ENCODE peak calls at places on chromosome 21, in ten cellular contexts. K is left ventricle myocardium inferior; V is Caco-2; H is stimulated activated CD8-positive, alpha-beta memory T cell treated with anti-CD3 and anti-CD28 coated beads, Interleukin-15, amount 100 ng/mL, for 4 hours; E is fibroblast of villous mesenchyme; G is iris pigment epithelial cell; I is NCI-H1694; P is posterior vena cava; C is non-pigmented ciliary epithelial cell; Q is NCI-H1092. T is an unnamed sample.

GRCh38 chr21:28771790-28772501 is 220.7 kb downstream of the LTN1 start:
- DNase-seq in G (peak; percentile 91), I (no peak), K (no peak), C (peak; percentile 75), E (peak; percentile 97), V (no peak), H (no peak), P (no peak), Q (no peak), T (peak; percentile 56)

GRCh38 chr21:42238185-42238934 is 19.4 kb downstream of the ABCG1 start:
- DNase-seq in K (peak; percentile 7), I (no peak), C (no peak), E (no peak), H (no peak), P (peak; percentile 16), V (no peak), Q (no peak), G (no peak), T (no peak)

GRCh38 chr21:32469628-32470027 is 57.1 kb downstream of the EVA1C start:
- DNase-seq in H (no peak), Q (no peak), V (no peak), I (no peak), G (no peak), C (no peak), E (no peak), K (no peak), P (no peak), T (no peak)

GRCh38 chr21:38917045-38917774 is 111.5 kb downstream of the ETS2 start:
- DNase-seq in K (no peak), H (no peak), G (no peak), V (peak; percentile 50), I (no peak), P (no peak), C (no peak), Q (peak; percentile 92), E (no peak), T (no peak)

GRCh38 chr21:28882345-28882744 is 110.3 kb downstream of the LTN1 start:
- DNase-seq in K (no peak), C (no peak), G (no peak), Q (no peak), H (no peak), V (no peak), I (no peak), P (no peak), E (no peak), T (no peak)

GRCh38 chr21:41761211-41762181 is 5.4 kb downstream of the RIPK4 start:
- DNase-seq in K (peak; percentile 54), C (no peak), E (no peak), I (no peak), H (no peak), G (peak; percentile 14), P (peak; percentile 90), V (no peak), Q (no peak), T (peak; percentile 90)

GRCh38 chr21:31347435-31348032 is 3.5 kb upstream of the TIAM1 start:
- DNase-seq in P (no peak), C (no peak), Q (no peak), G (peak; percentile 41), H (no peak), K (no peak), V (peak; percentile 32), I (peak; percentile 74), E (peak; percentile 27), T (peak; percentile 39)

GRCh38 chr21:26686278-26686677 is 113.2 kb upstream of the CYYR1 start:
- DNase-seq in Q (no peak), V (peak; percentile 3), H (no peak), K (no peak), P (no peak), E (peak; percentile 22), G (peak; percentile 21), I (no peak), C (no peak), T (peak; percentile 58)

GRCh38 chr21:44712203-44713028 is 1.0 kb upstream of the TSPEAR start:
- DNase-seq in Q (no peak), V (no peak), G (no peak), E (no peak), C (no peak), H (no peak), P (peak; percentile 22), K (no peak), I (no peak), T (no peak)

GRCh38 chr21:45972716-45973474 is 8.7 kb upstream of the COL6A1 start:
- DNase-seq in K (peak; percentile 91), C (peak; percentile 40), Q (no peak), V (no peak), G (peak; percentile 74), I (peak; percentile 19), H (no peak), E (peak; percentile 96), P (peak; percentile 94), T (peak; percentile 71)

GRCh38 chr21:37550618-37551405 is 184.2 kb downstream of the DYRK1A start:
- DNase-seq in C (no peak), H (no peak), P (peak; percentile 15), I (no peak), E (no peak), V (no peak), Q (no peak), K (no peak), G (no peak), T (no peak)

GRCh38 chr21:45042664-45043161 is 31.7 kb upstream of the ADARB1 start:
- DNase-seq in K (no peak), I (no peak), C (no peak), P (peak; percentile 80), H (no peak), V (no peak), E (no peak), Q (no peak), G (no peak), T (no peak)

GRCh38 chr21:39575778-39576177 is 37.0 kb upstream of the B3GALT5 start:
- DNase-seq in Q (no peak), G (peak; percentile 28), I (peak; percentile 57), C (peak; percentile 11), P (no peak), E (no peak), H (no peak), V (no peak), K (no peak), T (peak; percentile 23)

GRCh38 chr21:21290751-21291150 is 292.5 kb downstream of the NCAM2 start:
- DNase-seq in I (no peak), Q (peak; percentile 14), H (no peak), G (no peak), P (no peak), V (no peak), C (no peak), K (no peak), E (no peak), T (no peak)

GRCh38 chr21:17679002-17679600 is 66.4 kb upstream of the BTG3 start:
- DNase-seq in G (peak; percentile 74), K (no peak), E (peak; percentile 69), I (peak; percentile 75), C (peak; percentile 23), P (no peak), Q (peak; percentile 38), V (peak; percentile 57), H (no peak), T (peak; percentile 62)

GRCh38 chr21:45267390-45267760 is 20.3 kb downstream of the POFUT2 start:
- DNase-seq in G (no peak), P (peak; percentile 63), I (no peak), V (no peak), Q (no peak), C (no peak), H (no peak), K (no peak), E (no peak), T (no peak)

T was measured in ELR.